ENCODE peak calls at places on chromosomes 7 and 10, in five cellular contexts. L is AG10803; P is AG09309; W is stimulated activated CD8-positive, alpha-beta memory T cell treated with anti-CD3 and anti-CD28 coated beads, Interleukin-7, amount 100 ng/mL, for 4 hours; H is HS-27A. A is an unnamed sample.

GRCh38 chr7:129889133-129889854 is 63.5 kb downstream of the UBE2H start:
- DNase-seq in L (no peak), P (no peak), W (no peak), H (no peak), A (no peak)

GRCh38 chr7:70679666-70680065 is 452.3 kb upstream of the GALNT17 start:
- DNase-seq in L (peak; percentile 78), P (no peak), W (no peak), H (no peak), A (peak; percentile 50)

GRCh38 chr10:21720090-21720489 is 186.1 kb downstream of the MLLT10 start:
- DNase-seq in L (no peak), P (no peak), W (no peak), H (no peak), A (no peak)

GRCh38 chr10:16905304-16905703 is 88.1 kb upstream of the RSU1 start:
- DNase-seq in L (peak; percentile 97), P (peak; percentile 71), W (no peak), H (no peak), A (peak; percentile 61)

GRCh38 chr10:129274928-129275474 is 192.0 kb upstream of the MGMT start:
- DNase-seq in L (no peak), P (no peak), W (no peak), H (no peak), A (no peak)

GRCh38 chr7:28623105-28623730 is 210.9 kb downstream of the CREB5 start:
- DNase-seq in L (peak; percentile 40), P (no peak), W (no peak), H (no peak), A (peak; percentile 50)

GRCh38 chr10:21523557-21524008 is 1.9 kb downstream of the SKIDA1 start:
- DNase-seq in L (peak; percentile 64), P (no peak), W (no peak), H (no peak), A (no peak)

GRCh38 chr10:103493362-103493871 is at the start of gene NEURL1:
- DNase-seq in L (no peak), P (no peak), W (no peak), H (no peak), A (no peak)

GRCh38 chr10:6061056-6061455 is 1.1 kb downstream of the IL2RA start:
- DNase-seq in L (no peak), P (no peak), W (no peak), H (no peak), A (no peak)

GRCh38 chr10:102624094-102624493 is 20.2 kb upstream of the TRIM8 start:
- DNase-seq in L (no peak), P (no peak), W (no peak), H (no peak), A (no peak)

GRCh38 chr10:31017534-31018361 is 13.9 kb downstream of the ZNF438 start:
- DNase-seq in L (peak; percentile 40), P (no peak), W (no peak), H (no peak), A (no peak)

GRCh38 chr7:120060875-120061274 is 212.1 kb upstream of the KCND2 start:
- DNase-seq in L (no peak), P (no peak), W (no peak), H (no peak), A (no peak)

GRCh38 chr10:7409732-7410168 is 1.1 kb downstream of the SFMBT2 start:
- DNase-seq in L (no peak), P (no peak), W (no peak), H (no peak), A (no peak)

GRCh38 chr7:7969306-7970112 is 913 bp downstream of the GLCCI1 start:
- DNase-seq in L (peak; percentile 25), P (no peak), W (no peak), H (no peak), A (peak; percentile 22)

GRCh38 chr7:77383333-77383740 is 32.8 kb downstream of the GSAP start:
- DNase-seq in L (peak; percentile 51), P (no peak), W (no peak), H (no peak), A (no peak)

GRCh38 chr7:66558660-66559465 is 69.8 kb upstream of the KCTD7 start:
- DNase-seq in L (no peak), P (no peak), W (no peak), H (no peak), A (peak; percentile 10)

GRCh38 chr10:100886946-100887345 is 25.8 kb upstream of the SLF2 start:
- DNase-seq in L (no peak), P (no peak), W (no peak), H (no peak), A (no peak)

A was measured in AG08395.